ENCODE peak calls at places on chromosomes 13 and 19, in ten cellular contexts. Q, D, N, F, W, T, J, A, C and L are unnamed samples.

GRCh38 chr13:95784161-95784880 is 107.4 kb downstream of the DNAJC3 start:
- DNase-seq in Q (no peak), D (no peak), N (peak; percentile 63), F (no peak), W (no peak), T (peak; percentile 67), J (peak; percentile 84), A (no peak), C (peak; percentile 57), L (peak; percentile 88)

GRCh38 chr19:19034204-19034624 is 811 bp downstream of the ARMC6 start:
- DNase-seq in Q (no peak), D (peak; percentile 79), N (peak; percentile 67), F (peak; percentile 44), W (no peak), T (peak; percentile 46), J (peak; percentile 39), A (peak; percentile 51), C (peak; percentile 62), L (peak; percentile 43)

GRCh38 chr19:5873617-5874199 is 3.4 kb upstream of the FUT5 start:
- DNase-seq in Q (no peak), D (no peak), N (no peak), F (no peak), W (no peak), T (no peak), J (no peak), A (no peak), C (no peak), L (no peak)

GRCh38 chr13:49608932-49609331 is 19.4 kb upstream of the ARL11 start:
- DNase-seq in Q (no peak), D (no peak), N (no peak), F (no peak), W (no peak), T (no peak), J (no peak), A (no peak), C (no peak), L (no peak)

GRCh38 chr13:103210348-103210747 is 144.1 kb upstream of the SLC10A2 start:
- DNase-seq in Q (no peak), D (no peak), N (no peak), F (no peak), W (no peak), T (no peak), J (no peak), A (no peak), C (no peak), L (no peak)

GRCh38 chr13:110593430-110594130 is 21.8 kb upstream of the NAXD start:
- DNase-seq in Q (no peak), D (no peak), N (peak; percentile 59), F (no peak), W (no peak), T (peak; percentile 31), J (peak; percentile 54), A (no peak), C (peak; percentile 27), L (peak; percentile 67)

GRCh38 chr13:44407891-44408290 is 34.3 kb downstream of the SERP2 start:
- DNase-seq in Q (no peak), D (no peak), N (peak; percentile 17), F (no peak), W (no peak), T (no peak), J (no peak), A (no peak), C (no peak), L (no peak)

GRCh38 chr13:110018009-110018408 is 231.6 kb upstream of the IRS2 start:
- DNase-seq in Q (no peak), D (no peak), N (peak; percentile 43), F (no peak), W (no peak), T (no peak), J (peak; percentile 39), A (no peak), C (no peak), L (no peak)

GRCh38 chr13:21504379-21504778 is 45.3 kb upstream of the ZDHHC20 start:
- DNase-seq in Q (no peak), D (no peak), N (no peak), F (no peak), W (no peak), T (no peak), J (no peak), A (no peak), C (no peak), L (no peak)

DNA sequence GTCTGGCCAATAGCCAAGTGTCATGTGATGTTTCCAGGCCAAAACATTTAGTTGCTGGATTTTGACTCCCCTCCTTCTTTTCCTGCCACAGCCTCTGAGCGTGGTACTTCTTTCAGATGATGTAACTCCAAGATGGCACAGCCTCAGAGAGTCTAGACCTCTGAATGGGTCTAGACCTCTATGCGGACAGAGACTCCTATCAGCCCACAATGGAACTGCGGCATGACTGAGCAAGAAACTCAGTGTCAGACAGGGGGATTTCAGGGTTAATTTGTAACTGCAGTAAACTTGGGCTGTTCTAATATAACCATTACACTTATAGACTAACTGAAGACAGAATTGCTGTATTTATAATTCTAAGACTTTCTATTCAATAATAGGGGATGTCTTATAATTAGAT is 42.6 kb upstream of the ZDHHC20 start:
- DNase-seq in Q (no peak), D (no peak), N (no peak), F (no peak), W (no peak), T (no peak), J (no peak), A (no peak), C (no peak), L (no peak)
- TF ChIP-seq CTCF in Q (no peak), D (no peak), N (no peak), F (no peak), W (no peak), T (no peak), J (no peak), A (no peak), C (peak; percentile 22), L (peak; percentile 0)

DNA sequence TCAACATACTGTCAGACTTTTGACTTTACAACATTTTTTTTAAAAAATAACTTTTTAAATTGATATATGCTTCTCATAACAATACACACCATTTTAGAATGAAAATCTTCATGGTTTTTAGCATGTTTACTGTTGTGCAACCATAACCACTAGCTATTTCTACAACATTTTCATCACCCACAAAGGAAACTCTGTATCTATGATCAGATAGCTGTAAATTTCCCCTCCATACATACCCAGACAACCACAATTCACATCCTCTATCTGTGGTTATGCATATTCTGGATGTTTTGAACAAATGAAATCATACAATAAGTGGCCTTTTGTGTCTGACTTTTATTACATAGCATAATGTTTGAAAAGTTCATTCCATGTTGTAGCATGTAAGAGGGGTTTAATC is 1666.0 kb downstream of the EFNB2 start:
- DNase-seq in Q (no peak), D (no peak), N (no peak), F (no peak), W (no peak), T (no peak), J (no peak), A (no peak), C (peak; percentile 48), L (no peak)
- H3K4me3 ChIP-seq in Q (no peak overlapping the region), D (no peak overlapping the region), N (no peak overlapping the region), F (no peak overlapping the region), W (no peak overlapping the region), T (no peak overlapping the region), J (no peak overlapping the region), A (no peak overlapping the region), C (no peak overlapping the region), L (no peak overlapping the region)

DNA sequence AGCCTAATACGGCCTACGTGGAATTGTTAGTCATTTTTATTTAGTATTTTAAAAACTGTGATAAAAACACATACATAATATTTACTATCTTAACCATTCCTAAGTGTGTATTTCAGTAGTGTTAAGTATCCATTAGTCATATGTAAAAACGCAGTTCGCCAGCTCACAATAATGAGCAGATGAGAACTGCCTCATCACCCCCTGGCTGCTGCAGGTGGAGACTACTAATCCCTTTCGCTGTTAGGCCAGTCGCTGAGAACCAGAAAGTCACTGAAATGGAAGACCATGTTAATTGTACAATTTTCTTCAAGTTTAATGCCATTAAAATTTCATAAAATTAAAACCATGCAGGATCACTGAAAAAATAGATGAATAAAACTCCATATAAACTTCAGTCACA is 1.6 kb downstream of the ESD start:
- DNase-seq in Q (no peak), D (no peak), N (peak; percentile 37), F (no peak), W (no peak), T (no peak), J (no peak), A (no peak), C (no peak), L (no peak)
- TF ChIP-seq CTCF in Q (no peak), D (no peak), N (no peak), F (no peak), W (no peak), T (no peak), J (no peak), A (no peak), C (peak; percentile 7), L (no peak)

DNA sequence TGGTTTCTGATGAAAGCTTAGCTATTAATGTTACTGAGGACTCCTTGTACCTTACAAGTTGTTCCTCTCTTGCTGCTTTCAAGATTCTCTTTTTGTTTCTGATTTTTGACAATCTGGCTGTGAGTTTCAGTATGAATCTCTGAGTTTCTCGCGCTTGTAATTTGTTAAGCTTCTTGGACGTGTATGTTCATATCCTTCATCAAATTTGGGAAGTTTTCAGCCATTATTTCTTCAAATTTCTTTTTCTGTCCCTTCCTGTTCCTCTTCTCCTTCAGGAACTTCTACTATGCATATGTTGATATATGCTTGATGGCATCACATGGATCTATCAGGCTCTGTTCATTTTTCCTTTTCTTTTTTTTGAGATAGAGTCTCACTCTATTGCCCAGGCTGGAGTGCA is 5.6 kb upstream of the URI1 start:
- DNase-seq in Q (no peak), D (no peak), N (no peak), F (no peak), W (no peak), T (no peak), J (no peak), A (no peak), C (no peak), L (no peak)
- H3K4me3 ChIP-seq in Q (no peak overlapping the region), D (no peak overlapping the region), N (no peak overlapping the region), F (no peak overlapping the region), W (no peak overlapping the region), T (no peak overlapping the region), J (no peak overlapping the region), A (no peak overlapping the region), C (no peak overlapping the region), L (no peak overlapping the region)